ENCODE peak calls at places on chromosome 18, in six cellular contexts. Z is CD8-positive, alpha-beta memory T cell; J is neural crest cell; S is stimulated activated CD4-positive, alpha-beta T cell treated with anti-CD3 and anti-CD28 coated beads, Interleukin-15, amount 100 ng/mL, for 1 hour; D is stimulated activated naive B cell treated with anti-CD40 and anti-IgM and Interleukin-4, amounts not matched to agents 10 μg/mL and 1 μg/mL and 100 μg/mL, for 72 hours; M is CD4-positive, alpha-beta T cell. A is an unnamed sample.
A peak's percentile ranks its signal among the peaks of the same experiment; 100 is the strongest.

GRCh38 chr18:22084547-22084946 is 84.8 kb upstream of the GATA6 start:
- DNase-seq in Z (no peak), J (no peak), S (no peak), D (no peak), M (no peak), A (no peak)

GRCh38 chr18:73975266-73975665 is 172.4 kb downstream of the FBXO15 start:
- DNase-seq in Z (no peak), J (no peak), S (no peak), D (no peak), M (no peak), A (no peak)

GRCh38 chr18:2880473-2880872 is 33.7 kb downstream of the EMILIN2 start:
- DNase-seq in Z (no peak), J (no peak), S (no peak), D (no peak), M (no peak), A (no peak)

GRCh38 chr18:48833701-48834394 is 116.9 kb downstream of the SMAD7 start:
- DNase-seq in Z (peak; percentile 43), J (no peak), S (no peak), D (peak; percentile 49), M (peak; percentile 53), A (peak; percentile 57)

GRCh38 chr18:13392029-13392750 is 173.6 kb downstream of the LDLRAD4 start:
- DNase-seq in Z (no peak), J (no peak), S (no peak), D (no peak), M (no peak), A (no peak)

GRCh38 chr18:79779021-79779699 is 18.6 kb upstream of the KCNG2 start:
- DNase-seq in Z (no peak), J (no peak), S (no peak), D (no peak), M (no peak), A (no peak)

GRCh38 chr18:79067611-79068010 is 1.6 kb upstream of the ATP9B start:
- DNase-seq in Z (no peak), J (no peak), S (no peak), D (no peak), M (no peak), A (no peak)

GRCh38 chr18:75088622-75089211 is 120.2 kb downstream of the PTGR3 start:
- DNase-seq in Z (no peak), J (no peak), S (no peak), D (no peak), M (no peak), A (no peak)

GRCh38 chr18:40875101-40875500 is 1079.9 kb upstream of the PIK3C3 start:
- DNase-seq in Z (no peak), J (no peak), S (no peak), D (no peak), M (no peak), A (no peak)

GRCh38 chr18:9814431-9814830 is 71.3 kb upstream of the TXNDC2 start:
- DNase-seq in Z (no peak), J (no peak), S (no peak), D (no peak), M (no peak), A (no peak)

GRCh38 chr18:74476154-74476553 is 19.0 kb upstream of the DIPK1C start:
- DNase-seq in Z (no peak), J (peak; percentile 64), S (no peak), D (no peak), M (no peak), A (no peak)

GRCh38 chr18:27856839-27857238 is 320.1 kb downstream of the CDH2 start:
- DNase-seq in Z (no peak), J (no peak), S (no peak), D (no peak), M (no peak), A (no peak)

GRCh38 chr18:47883771-47884413 is 46.6 kb downstream of the SMAD2 start:
- DNase-seq in Z (no peak), J (no peak), S (no peak), D (no peak), M (no peak), A (no peak)

GRCh38 chr18:70371085-70371735 is 82.4 kb downstream of the SOCS6 start:
- DNase-seq in Z (no peak), J (no peak), S (no peak), D (no peak), M (no peak), A (no peak)

GRCh38 chr18:48800877-48801727 is 149.7 kb downstream of the SMAD7 start:
- DNase-seq in Z (no peak), J (no peak), S (no peak), D (peak; percentile 87), M (no peak), A (peak; percentile 1)

GRCh38 chr18:46536215-46536874 is 120.7 kb downstream of the LOXHD1 start:
- DNase-seq in Z (no peak), J (no peak), S (no peak), D (no peak), M (no peak), A (no peak)

GRCh38 chr18:50820901-50821520 is 1.2 kb upstream of the MRO start:
- DNase-seq in Z (no peak), J (no peak), S (no peak), D (no peak), M (no peak), A (no peak)

GRCh38 chr18:22930089-22930713 is 2.9 kb upstream of the RBBP8 start:
- DNase-seq in Z (peak; percentile 64), J (peak; percentile 72), S (peak; percentile 53), D (peak; percentile 53), M (peak; percentile 78), A (peak; percentile 80)

GRCh38 chr18:21851327-21851961 is 110.9 kb downstream of the MIB1 start:
- DNase-seq in Z (no peak), J (no peak), S (no peak), D (no peak), M (no peak), A (no peak)

GRCh38 chr18:40555914-40556313 is 1399.1 kb upstream of the PIK3C3 start:
- DNase-seq in Z (no peak), J (no peak), S (no peak), D (no peak), M (no peak), A (no peak)

GRCh38 chr18:52160652-52161051 is 179.3 kb upstream of the DCC start:
- DNase-seq in Z (no peak), J (no peak), S (no peak), D (no peak), M (no peak), A (no peak)